ENCODE peak calls at places on chromosome 4, in eight cellular contexts. One of them, this sample, is unnamed.

GRCh38 chr4:187732524-187732923 is 263.0 kb upstream of the ZFP42 start:
- DNase-seq in activated CD4-positive, alpha-beta T cell treated with anti-CD3 and anti-CD28 coated beads, Interleukin-2, amount 10 ng/mL, durations not matched to agents 7 days and 5 days: no peak
- DNase-seq in NCI-H1092 treated with DMSO at 0.1 percent for 48 hours: no peak
- DNase-seq in EL: peak
- DNase-seq in psoas muscle: no peak
- DNase-seq in NCI-H1417: no peak
- DNase-seq in neural crest cell: no peak
- DNase-seq in SK-N-SH: no peak
- DNase-seq in this sample: no peak

GRCh38 chr4:13887010-13887409 is 259.5 kb upstream of the BOD1L1 start:
- DNase-seq in SK-N-SH: no peak
- DNase-seq in neural crest cell: no peak
- DNase-seq in NCI-H1417: peak
- DNase-seq in psoas muscle: no peak
- DNase-seq in activated CD4-positive, alpha-beta T cell treated with anti-CD3 and anti-CD28 coated beads, Interleukin-2, amount 10 ng/mL, durations not matched to agents 7 days and 5 days: no peak
- DNase-seq in EL: no peak
- DNase-seq in NCI-H1092 treated with DMSO at 0.1 percent for 48 hours: no peak
- DNase-seq in this sample: no peak

GRCh38 chr4:182147391-182147790 is 95.8 kb upstream of the TENM3 start:
- DNase-seq in SK-N-SH: no peak
- DNase-seq in NCI-H1092 treated with DMSO at 0.1 percent for 48 hours: no peak
- DNase-seq in EL: no peak
- DNase-seq in NCI-H1417: peak
- DNase-seq in activated CD4-positive, alpha-beta T cell treated with anti-CD3 and anti-CD28 coated beads, Interleukin-2, amount 10 ng/mL, durations not matched to agents 7 days and 5 days: no peak
- DNase-seq in neural crest cell: no peak
- DNase-seq in psoas muscle: no peak
- DNase-seq in this sample: no peak

GRCh38 chr4:172352351-172352750 is 539.1 kb downstream of the GALNTL6 start:
- DNase-seq in EL: no peak
- DNase-seq in psoas muscle: no peak
- DNase-seq in NCI-H1092 treated with DMSO at 0.1 percent for 48 hours: no peak
- DNase-seq in neural crest cell: no peak
- DNase-seq in NCI-H1417: no peak
- DNase-seq in SK-N-SH: no peak
- DNase-seq in activated CD4-positive, alpha-beta T cell treated with anti-CD3 and anti-CD28 coated beads, Interleukin-2, amount 10 ng/mL, durations not matched to agents 7 days and 5 days: no peak
- DNase-seq in this sample: no peak

GRCh38 chr4:167897116-167897515 is 195.2 kb upstream of the ANXA10 start:
- DNase-seq in psoas muscle: no peak
- DNase-seq in EL: peak
- DNase-seq in neural crest cell: peak
- DNase-seq in NCI-H1417: peak
- DNase-seq in NCI-H1092 treated with DMSO at 0.1 percent for 48 hours: no peak
- DNase-seq in activated CD4-positive, alpha-beta T cell treated with anti-CD3 and anti-CD28 coated beads, Interleukin-2, amount 10 ng/mL, durations not matched to agents 7 days and 5 days: no peak
- DNase-seq in SK-N-SH: peak
- DNase-seq in this sample: peak

GRCh38 chr4:102439835-102440234 is 61.3 kb upstream of the NFKB1 start:
- DNase-seq in NCI-H1417: peak
- DNase-seq in neural crest cell: no peak
- DNase-seq in EL: peak
- DNase-seq in NCI-H1092 treated with DMSO at 0.1 percent for 48 hours: no peak
- DNase-seq in SK-N-SH: peak
- DNase-seq in psoas muscle: no peak
- DNase-seq in activated CD4-positive, alpha-beta T cell treated with anti-CD3 and anti-CD28 coated beads, Interleukin-2, amount 10 ng/mL, durations not matched to agents 7 days and 5 days: no peak
- DNase-seq in this sample: no peak

GRCh38 chr4:36363024-36363423 is 81.6 kb downstream of the DTHD1 start:
- DNase-seq in SK-N-SH: no peak
- DNase-seq in EL: no peak
- DNase-seq in neural crest cell: no peak
- DNase-seq in psoas muscle: no peak
- DNase-seq in NCI-H1417: no peak
- DNase-seq in NCI-H1092 treated with DMSO at 0.1 percent for 48 hours: no peak
- DNase-seq in activated CD4-positive, alpha-beta T cell treated with anti-CD3 and anti-CD28 coated beads, Interleukin-2, amount 10 ng/mL, durations not matched to agents 7 days and 5 days: no peak
- DNase-seq in this sample: no peak

GRCh38 chr4:660401-660800 is 13.7 kb downstream of the ATP5ME start:
- DNase-seq in neural crest cell: no peak
- DNase-seq in NCI-H1417: no peak
- DNase-seq in psoas muscle: no peak
- DNase-seq in NCI-H1092 treated with DMSO at 0.1 percent for 48 hours: no peak
- DNase-seq in EL: no peak
- DNase-seq in SK-N-SH: no peak
- DNase-seq in activated CD4-positive, alpha-beta T cell treated with anti-CD3 and anti-CD28 coated beads, Interleukin-2, amount 10 ng/mL, durations not matched to agents 7 days and 5 days: no peak
- DNase-seq in this sample: no peak

GRCh38 chr4:41913509-41913908 is 21.7 kb upstream of the TMEM33 start:
- DNase-seq in NCI-H1417: no peak
- DNase-seq in NCI-H1092 treated with DMSO at 0.1 percent for 48 hours: no peak
- DNase-seq in EL: peak
- DNase-seq in neural crest cell: no peak
- DNase-seq in SK-N-SH: no peak
- DNase-seq in psoas muscle: no peak
- DNase-seq in activated CD4-positive, alpha-beta T cell treated with anti-CD3 and anti-CD28 coated beads, Interleukin-2, amount 10 ng/mL, durations not matched to agents 7 days and 5 days: no peak
- DNase-seq in this sample: no peak